ENCODE peak calls at places on chromosomes 2 and 18, in four cellular contexts. G is K562, F is HepG2, J is GM12878. C is an unnamed sample.

GRCh38 chr18:77087391-77088141 is 45.0 kb downstream of the MBP start:
- DNase-seq in F (no peak), G (no peak), J (no peak), C (no peak)

GRCh38 chr2:30359644-30360167 is 87.3 kb upstream of the LCLAT1 start:
- DNase-seq in G (no peak), J (no peak), F (no peak), C (no peak)

GRCh38 chr2:241676665-241677064 is 9.9 kb downstream of the DTYMK start:
- DNase-seq in G (no peak), F (no peak), J (no peak), C (no peak)

GRCh38 chr2:241645915-241646250 is 8.4 kb downstream of the ATG4B start:
- DNase-seq in F (no peak), G (no peak), J (no peak), C (no peak)

GRCh38 chr2:5740073-5740472 is 47.9 kb downstream of the SOX11 start:
- DNase-seq in G (no peak), F (no peak), J (no peak), C (no peak)

GRCh38 chr2:24906466-24906865 is 13.6 kb downstream of the ADCY3 start:
- DNase-seq in F (no peak), G (no peak), J (no peak), C (no peak)

GRCh38 chr2:24543252-24543651 is 52.2 kb downstream of the NCOA1 start:
- DNase-seq in F (no peak), J (no peak), G (no peak), C (no peak)

GRCh38 chr2:120559401-120559800 is 176.3 kb upstream of the GLI2 start:
- DNase-seq in F (no peak), G (no peak), J (no peak), C (no peak)

GRCh38 chr2:171347158-171347557 is 86.6 kb downstream of the METTL8 start:
- DNase-seq in G (no peak), J (no peak), F (no peak), C (no peak)

GRCh38 chr2:19851116-19851515 is 50.7 kb downstream of the TTC32 start:
- DNase-seq in F (no peak), G (no peak), J (no peak), C (peak)

GRCh38 chr2:75340560-75340959 is 141.2 kb upstream of the TACR1 start:
- DNase-seq in F (no peak), J (no peak), G (no peak), C (peak)

GRCh38 chr18:75548353-75548752 is 120.8 kb upstream of the SMIM21 start:
- DNase-seq in G (no peak), J (no peak), F (no peak), C (no peak)

GRCh38 chr2:189412330-189412953 is 28.8 kb upstream of the WDR75 start:
- DNase-seq in J (no peak), G (peak), F (peak), C (peak)

GRCh38 chr2:229348135-229348534 is 77.0 kb upstream of the PID1 start:
- DNase-seq in F (no peak), J (no peak), G (no peak), C (no peak)

GRCh38 chr18:54946149-54946581 is 13.1 kb downstream of the CCDC68 start:
- DNase-seq in G (peak), F (peak), J (peak), C (no peak)

GRCh38 chr18:54086046-54086802 is 138.2 kb downstream of the MBD2 start:
- DNase-seq in J (peak), G (no peak), F (no peak), C (no peak)

GRCh38 chr18:36829362-36830140 is 624 bp downstream of the KIAA1328 start:
- DNase-seq in G (no peak), J (no peak), F (peak), C (peak)

GRCh38 chr2:233349005-233349998 is 5.0 kb upstream of the DGKD start:
- DNase-seq in G (no peak), J (no peak), F (peak), C (no peak)

GRCh38 chr2:236342951-236343350 is 78.7 kb upstream of the ASB18 start:
- DNase-seq in F (no peak), G (no peak), J (no peak), C (no peak)

GRCh38 chr18:23049698-23050373 is 85.4 kb upstream of the CABLES1 start:
- DNase-seq in G (no peak), J (no peak), F (no peak), C (no peak)

GRCh38 chr18:23054553-23054952 is 80.7 kb upstream of the CABLES1 start:
- DNase-seq in G (no peak), J (no peak), F (no peak), C (no peak)

GRCh38 chr18:23057096-23057495 is 78.2 kb upstream of the CABLES1 start:
- DNase-seq in G (no peak), J (no peak), F (no peak), C (no peak)

GRCh38 chr18:23056315-23056714 is 79.0 kb upstream of the CABLES1 start:
- DNase-seq in G (no peak), F (no peak), J (no peak), C (no peak)

DNA sequence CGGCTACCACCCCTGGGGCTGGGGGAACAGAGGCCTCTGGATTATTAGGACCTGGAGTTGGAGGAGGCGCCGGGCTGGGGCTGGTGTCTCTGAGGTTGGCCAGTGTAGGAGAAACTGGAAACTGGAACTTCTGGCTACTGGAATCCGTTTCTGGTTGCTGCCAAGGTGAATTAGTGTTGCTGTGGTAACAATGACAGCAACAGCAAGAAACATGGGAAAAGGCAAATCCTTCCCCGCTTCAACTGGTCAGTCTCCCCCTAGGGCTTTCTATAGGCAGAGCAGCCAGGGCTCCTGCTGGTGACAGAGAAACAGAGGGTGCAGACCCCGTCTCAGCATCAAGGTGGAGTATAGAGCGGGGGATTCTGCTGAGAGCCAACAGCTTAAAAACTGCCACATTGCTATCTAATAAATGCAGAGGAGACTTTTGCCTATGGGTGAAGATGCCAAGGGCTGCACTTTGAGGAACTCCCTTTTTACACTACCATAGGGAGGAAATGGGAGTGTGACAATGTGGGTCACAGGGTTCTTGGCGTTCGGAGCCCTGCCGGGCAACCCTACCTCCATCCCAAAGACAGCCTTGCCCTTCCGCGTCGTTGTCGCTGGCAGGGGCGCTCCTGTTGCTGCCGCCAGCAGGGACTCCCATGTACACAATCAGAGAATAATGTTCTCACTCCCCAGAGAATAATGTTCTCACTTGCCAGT is 81.4 kb upstream of the CABLES1 start:
- DNase-seq in J (no peak), G (no peak), F (peak), C (peak)
- TF ChIP-seq SP1 in J (no peak), G (no peak), F (no peak), C (no peak)

DNA sequence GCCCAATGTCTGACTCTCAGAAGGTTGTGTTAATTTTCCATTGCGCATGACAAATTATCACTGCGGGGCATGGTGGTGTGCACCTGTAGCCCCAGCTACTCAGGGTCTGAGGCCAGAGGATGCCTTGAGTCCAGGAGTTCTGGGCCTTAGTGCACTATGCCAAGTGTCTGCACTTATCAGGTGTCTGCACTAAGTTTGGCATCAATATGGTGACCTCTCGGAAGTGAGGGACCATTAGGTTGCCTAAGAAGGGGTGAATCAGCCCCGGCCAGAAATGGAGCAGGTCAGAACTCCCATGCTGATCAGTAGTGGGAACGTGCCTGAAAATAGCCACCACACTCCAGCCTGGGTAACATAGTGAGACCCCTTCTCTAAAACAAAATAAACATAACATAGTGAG is 61.7 kb upstream of the ZNF532 start:
- DNase-seq in G (no peak), F (no peak), J (no peak), C (no peak)
- TF ChIP-seq FOXM1 in G (no peak), F (no peak), J (no peak), C (no peak)

GRCh38 chr2:152815634-152816257 is 97.3 kb downstream of the ARL6IP6 start:
- DNase-seq in G (no peak), F (no peak), J (no peak), C (no peak)
- TF ChIP-seq SP1 in G (no peak), F (no peak), J (no peak), C (no peak)

GRCh38 chr2:174654429-174654941 is 56.9 kb upstream of the WIPF1 start:
- DNase-seq in F (no peak), J (no peak), G (no peak), C (no peak)
- TF ChIP-seq FOXM1 in F (no peak), J (no peak), G (no peak), C (no peak)

C was measured in HEK293T.